ENCODE peak calls at places on chromosomes 1 and 21, in five cellular contexts. One of them, this sample, is unnamed.

GRCh38 chr1:205748398-205749093 is 1.4 kb downstream of the NUCKS1 start:
- DNase-seq in fibroblast of mammary gland: peak; percentile 80
- DNase-seq in esophagus squamous epithelium: no peak
- DNase-seq in cerebellar cortex: peak; percentile 44
- DNase-seq in T-helper 1 cell: peak; percentile 30
- DNase-seq in this sample: peak; percentile 10

GRCh38 chr1:19811206-19811851 is 3.8 kb downstream of the RNF186 start:
- DNase-seq in fibroblast of mammary gland: peak; percentile 65
- DNase-seq in esophagus squamous epithelium: no peak
- DNase-seq in cerebellar cortex: peak; percentile 31
- DNase-seq in T-helper 1 cell: peak; percentile 32
- DNase-seq in this sample: peak; percentile 28

GRCh38 chr21:32135401-32136363 is 143.2 kb downstream of the MIS18A start:
- DNase-seq in fibroblast of mammary gland: peak; percentile 70
- DNase-seq in esophagus squamous epithelium: no peak
- DNase-seq in cerebellar cortex: peak; percentile 11
- DNase-seq in T-helper 1 cell: no peak
- DNase-seq in this sample: no peak

GRCh38 chr1:55015731-55016620 is 17.2 kb downstream of the BSND start:
- DNase-seq in fibroblast of mammary gland: peak; percentile 42
- DNase-seq in esophagus squamous epithelium: no peak
- DNase-seq in cerebellar cortex: no peak
- DNase-seq in T-helper 1 cell: no peak
- DNase-seq in this sample: no peak

GRCh38 chr1:64292399-64292798 is 89.0 kb downstream of the UBE2U start:
- DNase-seq in fibroblast of mammary gland: peak; percentile 60
- DNase-seq in esophagus squamous epithelium: no peak
- DNase-seq in cerebellar cortex: no peak
- DNase-seq in T-helper 1 cell: no peak
- DNase-seq in this sample: no peak

GRCh38 chr1:116448785-116449385 is 75.8 kb downstream of the ATP1A1 start:
- DNase-seq in fibroblast of mammary gland: peak; percentile 58
- DNase-seq in esophagus squamous epithelium: no peak
- DNase-seq in cerebellar cortex: no peak
- DNase-seq in T-helper 1 cell: no peak
- DNase-seq in this sample: no peak

GRCh38 chr1:202131956-202132821 is 9.5 kb downstream of the GPR37L1 start:
- DNase-seq in fibroblast of mammary gland: no peak
- DNase-seq in esophagus squamous epithelium: no peak
- DNase-seq in cerebellar cortex: peak; percentile 88
- DNase-seq in T-helper 1 cell: no peak
- DNase-seq in this sample: no peak

GRCh38 chr1:9260086-9260766 is 25.7 kb downstream of the H6PD start:
- DNase-seq in fibroblast of mammary gland: no peak
- DNase-seq in esophagus squamous epithelium: no peak
- DNase-seq in cerebellar cortex: no peak
- DNase-seq in T-helper 1 cell: no peak
- DNase-seq in this sample: no peak

GRCh38 chr1:186503210-186503609 is 42.3 kb upstream of the PDC start:
- DNase-seq in fibroblast of mammary gland: peak; percentile 4
- DNase-seq in esophagus squamous epithelium: no peak
- DNase-seq in cerebellar cortex: no peak
- DNase-seq in T-helper 1 cell: no peak
- DNase-seq in this sample: no peak

GRCh38 chr1:50967416-50968020 is 2.5 kb upstream of the CDKN2C start:
- DNase-seq in fibroblast of mammary gland: peak; percentile 61
- DNase-seq in esophagus squamous epithelium: no peak
- DNase-seq in cerebellar cortex: no peak
- DNase-seq in T-helper 1 cell: no peak
- DNase-seq in this sample: no peak

GRCh38 chr21:42235593-42235992 is 16.7 kb downstream of the ABCG1 start:
- DNase-seq in fibroblast of mammary gland: no peak
- DNase-seq in esophagus squamous epithelium: no peak
- DNase-seq in cerebellar cortex: no peak
- DNase-seq in T-helper 1 cell: no peak
- DNase-seq in this sample: no peak

GRCh38 chr1:28887418-28887834 is 26.9 kb upstream of the EPB41 start:
- DNase-seq in fibroblast of mammary gland: no peak
- DNase-seq in esophagus squamous epithelium: no peak
- DNase-seq in cerebellar cortex: no peak
- DNase-seq in T-helper 1 cell: no peak
- DNase-seq in this sample: peak; percentile 57

GRCh38 chr1:44213222-44214112 is at the start of gene DMAP1:
- DNase-seq in fibroblast of mammary gland: peak; percentile 85
- DNase-seq in esophagus squamous epithelium: no peak
- DNase-seq in cerebellar cortex: peak; percentile 92
- DNase-seq in T-helper 1 cell: peak; percentile 85
- DNase-seq in this sample: peak; percentile 86

GRCh38 chr1:43214465-43215444 is 42.6 kb downstream of the CFAP57 start:
- DNase-seq in fibroblast of mammary gland: peak; percentile 23
- DNase-seq in esophagus squamous epithelium: no peak
- DNase-seq in cerebellar cortex: no peak
- DNase-seq in T-helper 1 cell: no peak
- DNase-seq in this sample: no peak

GRCh38 chr1:2940178-2940577 is 81.1 kb upstream of the ACTRT2 start:
- DNase-seq in fibroblast of mammary gland: no peak
- DNase-seq in esophagus squamous epithelium: no peak
- DNase-seq in cerebellar cortex: no peak
- DNase-seq in T-helper 1 cell: no peak
- DNase-seq in this sample: no peak

GRCh38 chr21:39390212-39390765 is 41.4 kb upstream of the HMGN1 start:
- DNase-seq in fibroblast of mammary gland: no peak
- DNase-seq in esophagus squamous epithelium: no peak
- DNase-seq in cerebellar cortex: no peak
- DNase-seq in T-helper 1 cell: no peak
- DNase-seq in this sample: no peak

GRCh38 chr1:7948950-7949349 is 8.3 kb upstream of the TNFRSF9 start:
- DNase-seq in fibroblast of mammary gland: peak; percentile 91
- DNase-seq in esophagus squamous epithelium: no peak
- DNase-seq in cerebellar cortex: no peak
- DNase-seq in T-helper 1 cell: peak; percentile 87
- DNase-seq in this sample: peak; percentile 52

GRCh38 chr1:233944596-233944995 is 40.1 kb downstream of the SLC35F3 start:
- DNase-seq in fibroblast of mammary gland: no peak
- DNase-seq in esophagus squamous epithelium: no peak
- DNase-seq in cerebellar cortex: no peak
- DNase-seq in T-helper 1 cell: no peak
- DNase-seq in this sample: no peak

GRCh38 chr1:64269558-64269884 is 66.1 kb downstream of the UBE2U start:
- DNase-seq in fibroblast of mammary gland: no peak
- DNase-seq in esophagus squamous epithelium: no peak
- DNase-seq in cerebellar cortex: no peak
- DNase-seq in T-helper 1 cell: no peak
- DNase-seq in this sample: no peak

GRCh38 chr1:228933753-228934152 is 198.5 kb downstream of the RHOU start:
- DNase-seq in fibroblast of mammary gland: no peak
- DNase-seq in esophagus squamous epithelium: no peak
- DNase-seq in cerebellar cortex: no peak
- DNase-seq in T-helper 1 cell: no peak
- DNase-seq in this sample: no peak

GRCh38 chr1:24913616-24914225 is 16.4 kb downstream of the RUNX3 start:
- DNase-seq in fibroblast of mammary gland: no peak
- DNase-seq in esophagus squamous epithelium: no peak
- DNase-seq in cerebellar cortex: no peak
- DNase-seq in T-helper 1 cell: no peak
- DNase-seq in this sample: no peak

GRCh38 chr1:162632234-162632666 is at the start of gene DDR2:
- DNase-seq in fibroblast of mammary gland: peak; percentile 98
- DNase-seq in esophagus squamous epithelium: no peak
- DNase-seq in cerebellar cortex: peak; percentile 84
- DNase-seq in T-helper 1 cell: no peak
- DNase-seq in this sample: no peak

GRCh38 chr21:45404726-45405270 is at the start of gene COL18A1:
- DNase-seq in fibroblast of mammary gland: peak; percentile 26
- DNase-seq in esophagus squamous epithelium: no peak
- DNase-seq in cerebellar cortex: no peak
- DNase-seq in T-helper 1 cell: no peak
- DNase-seq in this sample: peak; percentile 9

GRCh38 chr1:54819195-54819536 is 18.0 kb upstream of the TTC22 start:
- DNase-seq in fibroblast of mammary gland: no peak
- DNase-seq in esophagus squamous epithelium: no peak
- DNase-seq in cerebellar cortex: no peak
- DNase-seq in T-helper 1 cell: no peak
- DNase-seq in this sample: no peak

GRCh38 chr1:41919764-41920397 is 1.2 kb upstream of the HIVEP3 start:
- DNase-seq in fibroblast of mammary gland: no peak
- DNase-seq in esophagus squamous epithelium: no peak
- DNase-seq in cerebellar cortex: peak; percentile 91
- DNase-seq in T-helper 1 cell: peak; percentile 94
- DNase-seq in this sample: peak; percentile 39

GRCh38 chr1:18941221-18942141 is 15.0 kb downstream of the IFFO2 start:
- DNase-seq in fibroblast of mammary gland: peak; percentile 55
- DNase-seq in esophagus squamous epithelium: no peak
- DNase-seq in cerebellar cortex: peak; percentile 56
- DNase-seq in T-helper 1 cell: no peak
- DNase-seq in this sample: no peak

GRCh38 chr1:92274939-92275338 is 23.8 kb downstream of the GLMN start:
- DNase-seq in fibroblast of mammary gland: peak; percentile 51
- DNase-seq in esophagus squamous epithelium: no peak
- DNase-seq in cerebellar cortex: no peak
- DNase-seq in T-helper 1 cell: no peak
- DNase-seq in this sample: no peak

GRCh38 chr1:55974714-55975441 is 604.5 kb downstream of the PLPP3 start:
- DNase-seq in fibroblast of mammary gland: peak; percentile 69
- DNase-seq in esophagus squamous epithelium: no peak
- DNase-seq in cerebellar cortex: no peak
- DNase-seq in T-helper 1 cell: no peak
- DNase-seq in this sample: no peak

GRCh38 chr1:10380594-10381275 is 18.1 kb upstream of the PGD start:
- DNase-seq in fibroblast of mammary gland: peak; percentile 94
- DNase-seq in esophagus squamous epithelium: no peak
- DNase-seq in cerebellar cortex: no peak
- DNase-seq in T-helper 1 cell: no peak
- DNase-seq in this sample: no peak

GRCh38 chr1:115547661-115548060 is 94.1 kb upstream of the VANGL1 start:
- DNase-seq in fibroblast of mammary gland: no peak
- DNase-seq in esophagus squamous epithelium: no peak
- DNase-seq in cerebellar cortex: no peak
- DNase-seq in T-helper 1 cell: no peak
- DNase-seq in this sample: no peak

GRCh38 chr1:106787511-106787910 is 269.0 kb upstream of the PRMT6 start:
- DNase-seq in fibroblast of mammary gland: no peak
- DNase-seq in esophagus squamous epithelium: no peak
- DNase-seq in cerebellar cortex: peak; percentile 85
- DNase-seq in T-helper 1 cell: no peak
- DNase-seq in this sample: no peak

GRCh38 chr1:147800852-147801251 is 40.5 kb upstream of the GJA5 start:
- DNase-seq in fibroblast of mammary gland: no peak
- DNase-seq in esophagus squamous epithelium: no peak
- DNase-seq in cerebellar cortex: no peak
- DNase-seq in T-helper 1 cell: no peak
- DNase-seq in this sample: no peak

GRCh38 chr1:234899041-234899787 is 229.4 kb downstream of the TOMM20 start:
- DNase-seq in fibroblast of mammary gland: peak; percentile 24
- DNase-seq in esophagus squamous epithelium: no peak
- DNase-seq in cerebellar cortex: peak; percentile 48
- DNase-seq in T-helper 1 cell: no peak
- DNase-seq in this sample: no peak

GRCh38 chr1:44964396-44964795 is 22.0 kb downstream of the EIF2B3 start:
- DNase-seq in fibroblast of mammary gland: no peak
- DNase-seq in esophagus squamous epithelium: no peak
- DNase-seq in cerebellar cortex: no peak
- DNase-seq in T-helper 1 cell: no peak
- DNase-seq in this sample: no peak

GRCh38 chr1:74399249-74399648 is 113.2 kb downstream of the LRRC53 start:
- DNase-seq in fibroblast of mammary gland: no peak
- DNase-seq in esophagus squamous epithelium: no peak
- DNase-seq in cerebellar cortex: no peak
- DNase-seq in T-helper 1 cell: no peak
- DNase-seq in this sample: no peak

GRCh38 chr1:44828003-44828651 is 14.9 kb downstream of the PTCH2 start:
- DNase-seq in fibroblast of mammary gland: no peak
- DNase-seq in esophagus squamous epithelium: no peak
- DNase-seq in cerebellar cortex: no peak
- DNase-seq in T-helper 1 cell: no peak
- DNase-seq in this sample: no peak

GRCh38 chr1:203571661-203572060 is 55.0 kb upstream of the ATP2B4 start:
- DNase-seq in fibroblast of mammary gland: no peak
- DNase-seq in esophagus squamous epithelium: no peak
- DNase-seq in cerebellar cortex: no peak
- DNase-seq in T-helper 1 cell: no peak
- DNase-seq in this sample: no peak

GRCh38 chr1:50610563-50610962 is 187.3 kb upstream of the DMRTA2 start:
- DNase-seq in fibroblast of mammary gland: no peak
- DNase-seq in esophagus squamous epithelium: no peak
- DNase-seq in cerebellar cortex: peak; percentile 23
- DNase-seq in T-helper 1 cell: no peak
- DNase-seq in this sample: no peak

GRCh38 chr1:156807627-156808026 is 9.0 kb downstream of the SH2D2A start:
- DNase-seq in fibroblast of mammary gland: no peak
- DNase-seq in esophagus squamous epithelium: no peak
- DNase-seq in cerebellar cortex: no peak
- DNase-seq in T-helper 1 cell: peak; percentile 83
- DNase-seq in this sample: peak; percentile 35

This sample was measured in CD8-positive, alpha-beta T cell.